ENCODE peak calls at places on chromosomes 11 and 22, in nine cellular contexts. One of them, this sample, is unnamed.

GRCh38 chr11:44418438-44418795 is 108.5 kb upstream of the ALX4 start:
- DNase-seq in endothelial cell: no peak
- DNase-seq in body of pancreas: no peak
- DNase-seq in mucosa of descending colon: no peak
- DNase-seq in progenitor cell of endocrine pancreas: no peak
- DNase-seq in GM10248: no peak
- DNase-seq in psoas muscle: no peak
- DNase-seq in CD8-positive, alpha-beta T cell: no peak
- DNase-seq in ascending aorta: no peak
- DNase-seq in this sample: no peak

GRCh38 chr11:1297011-1297575 is 12.3 kb downstream of the TOLLIP start:
- DNase-seq in ascending aorta: peak; percentile 46
- DNase-seq in mucosa of descending colon: no peak
- DNase-seq in progenitor cell of endocrine pancreas: no peak
- DNase-seq in CD8-positive, alpha-beta T cell: no peak
- DNase-seq in endothelial cell: no peak
- DNase-seq in body of pancreas: peak; percentile 15
- DNase-seq in psoas muscle: no peak
- DNase-seq in GM10248: no peak
- DNase-seq in this sample: no peak

GRCh38 chr11:26704249-26704648 is 17.6 kb downstream of the SLC5A12 start:
- DNase-seq in CD8-positive, alpha-beta T cell: no peak
- DNase-seq in body of pancreas: no peak
- DNase-seq in psoas muscle: no peak
- DNase-seq in GM10248: no peak
- DNase-seq in endothelial cell: no peak
- DNase-seq in mucosa of descending colon: no peak
- DNase-seq in progenitor cell of endocrine pancreas: no peak
- DNase-seq in ascending aorta: no peak
- DNase-seq in this sample: no peak

GRCh38 chr11:119029340-119030028 is 1.2 kb downstream of the SLC37A4 start:
- DNase-seq in body of pancreas: peak; percentile 85
- DNase-seq in CD8-positive, alpha-beta T cell: no peak
- DNase-seq in GM10248: peak; percentile 40
- DNase-seq in mucosa of descending colon: peak; percentile 71
- DNase-seq in ascending aorta: no peak
- DNase-seq in psoas muscle: peak; percentile 65
- DNase-seq in progenitor cell of endocrine pancreas: no peak
- DNase-seq in endothelial cell: no peak
- DNase-seq in this sample: no peak

GRCh38 chr22:46758098-46758497 is 4.4 kb upstream of the TBC1D22A start:
- DNase-seq in progenitor cell of endocrine pancreas: no peak
- DNase-seq in GM10248: no peak
- DNase-seq in CD8-positive, alpha-beta T cell: no peak
- DNase-seq in mucosa of descending colon: peak; percentile 16
- DNase-seq in body of pancreas: no peak
- DNase-seq in endothelial cell: no peak
- DNase-seq in ascending aorta: no peak
- DNase-seq in psoas muscle: no peak
- DNase-seq in this sample: no peak

GRCh38 chr22:37063436-37064420 is 12.2 kb downstream of the KCTD17 start:
- DNase-seq in endothelial cell: no peak
- DNase-seq in psoas muscle: no peak
- DNase-seq in body of pancreas: no peak
- DNase-seq in CD8-positive, alpha-beta T cell: peak; percentile 48
- DNase-seq in progenitor cell of endocrine pancreas: no peak
- DNase-seq in mucosa of descending colon: no peak
- DNase-seq in ascending aorta: no peak
- DNase-seq in GM10248: no peak
- DNase-seq in this sample: no peak

GRCh38 chr11:80241766-80242165 is 800.9 kb upstream of the TENM4 start:
- DNase-seq in CD8-positive, alpha-beta T cell: no peak
- DNase-seq in endothelial cell: no peak
- DNase-seq in psoas muscle: no peak
- DNase-seq in mucosa of descending colon: no peak
- DNase-seq in body of pancreas: no peak
- DNase-seq in progenitor cell of endocrine pancreas: no peak
- DNase-seq in ascending aorta: no peak
- DNase-seq in GM10248: no peak
- DNase-seq in this sample: no peak

GRCh38 chr22:38941488-38941987 is 15.9 kb upstream of the APOBEC3A start:
- DNase-seq in progenitor cell of endocrine pancreas: no peak
- DNase-seq in CD8-positive, alpha-beta T cell: no peak
- DNase-seq in body of pancreas: no peak
- DNase-seq in psoas muscle: no peak
- DNase-seq in ascending aorta: no peak
- DNase-seq in GM10248: peak; percentile 76
- DNase-seq in mucosa of descending colon: peak; percentile 48
- DNase-seq in endothelial cell: no peak
- DNase-seq in this sample: no peak

GRCh38 chr11:115459563-115459962 is 44.7 kb downstream of the CADM1 start:
- DNase-seq in endothelial cell: no peak
- DNase-seq in mucosa of descending colon: no peak
- DNase-seq in body of pancreas: no peak
- DNase-seq in GM10248: no peak
- DNase-seq in CD8-positive, alpha-beta T cell: no peak
- DNase-seq in progenitor cell of endocrine pancreas: no peak
- DNase-seq in psoas muscle: no peak
- DNase-seq in ascending aorta: no peak
- DNase-seq in this sample: no peak

GRCh38 chr22:20316217-20316843 is 3.5 kb downstream of the DGCR6L start:
- DNase-seq in GM10248: no peak
- DNase-seq in progenitor cell of endocrine pancreas: no peak
- DNase-seq in body of pancreas: peak; percentile 8
- DNase-seq in mucosa of descending colon: no peak
- DNase-seq in ascending aorta: peak; percentile 56
- DNase-seq in psoas muscle: no peak
- DNase-seq in endothelial cell: peak; percentile 3
- DNase-seq in CD8-positive, alpha-beta T cell: no peak
- DNase-seq in this sample: no peak

GRCh38 chr11:282171-282570 is 4.0 kb downstream of the NLRP6 start:
- DNase-seq in GM10248: no peak
- DNase-seq in psoas muscle: peak; percentile 37
- DNase-seq in progenitor cell of endocrine pancreas: no peak
- DNase-seq in CD8-positive, alpha-beta T cell: peak; percentile 16
- DNase-seq in body of pancreas: no peak
- DNase-seq in endothelial cell: no peak
- DNase-seq in mucosa of descending colon: no peak
- DNase-seq in ascending aorta: peak; percentile 61
- DNase-seq in this sample: no peak

GRCh38 chr11:46060013-46060412 is 61.2 kb downstream of the PHF21A start:
- DNase-seq in GM10248: no peak
- DNase-seq in CD8-positive, alpha-beta T cell: no peak
- DNase-seq in mucosa of descending colon: no peak
- DNase-seq in endothelial cell: no peak
- DNase-seq in ascending aorta: no peak
- DNase-seq in body of pancreas: no peak
- DNase-seq in progenitor cell of endocrine pancreas: no peak
- DNase-seq in psoas muscle: no peak
- DNase-seq in this sample: no peak

GRCh38 chr11:46065681-46066080 is 55.6 kb downstream of the PHF21A start:
- DNase-seq in progenitor cell of endocrine pancreas: no peak
- DNase-seq in GM10248: no peak
- DNase-seq in CD8-positive, alpha-beta T cell: no peak
- DNase-seq in ascending aorta: no peak
- DNase-seq in psoas muscle: no peak
- DNase-seq in mucosa of descending colon: no peak
- DNase-seq in body of pancreas: no peak
- DNase-seq in endothelial cell: no peak
- DNase-seq in this sample: no peak

GRCh38 chr11:46066335-46066734 is 54.9 kb downstream of the PHF21A start:
- DNase-seq in mucosa of descending colon: no peak
- DNase-seq in GM10248: no peak
- DNase-seq in psoas muscle: no peak
- DNase-seq in progenitor cell of endocrine pancreas: no peak
- DNase-seq in ascending aorta: no peak
- DNase-seq in CD8-positive, alpha-beta T cell: no peak
- DNase-seq in endothelial cell: no peak
- DNase-seq in body of pancreas: no peak
- DNase-seq in this sample: no peak

GRCh38 chr11:46063138-46063537 is 58.1 kb downstream of the PHF21A start:
- DNase-seq in progenitor cell of endocrine pancreas: no peak
- DNase-seq in ascending aorta: no peak
- DNase-seq in CD8-positive, alpha-beta T cell: no peak
- DNase-seq in mucosa of descending colon: no peak
- DNase-seq in GM10248: no peak
- DNase-seq in body of pancreas: no peak
- DNase-seq in psoas muscle: no peak
- DNase-seq in endothelial cell: no peak
- DNase-seq in this sample: no peak

DNA sequence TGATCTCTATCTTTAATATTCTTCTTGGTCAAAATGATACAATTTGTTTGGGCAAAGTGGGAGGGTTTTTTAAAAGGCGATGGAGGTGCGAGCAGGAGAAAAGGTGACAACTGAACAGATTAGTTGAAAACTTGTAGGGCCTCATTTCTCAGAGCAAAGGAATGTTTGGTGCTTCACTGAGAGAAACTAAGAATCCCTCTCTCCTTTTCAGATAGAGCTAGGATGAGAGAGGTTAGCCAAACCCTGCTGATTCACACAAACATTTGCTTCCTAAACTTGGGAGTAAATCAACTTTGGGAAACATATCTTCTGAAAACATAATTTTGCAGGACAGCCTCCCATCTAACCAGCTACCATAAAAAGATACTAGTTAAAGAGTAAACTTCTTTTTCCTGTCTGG is 57.0 kb downstream of the PHF21A start:
- DNase-seq in psoas muscle: no peak
- DNase-seq in body of pancreas: no peak
- DNase-seq in GM10248: no peak
- DNase-seq in progenitor cell of endocrine pancreas: no peak
- DNase-seq in mucosa of descending colon: no peak
- DNase-seq in endothelial cell: no peak
- DNase-seq in CD8-positive, alpha-beta T cell: no peak
- DNase-seq in ascending aorta: no peak
- DNase-seq in this sample: no peak
- TF ChIP-seq CTCF in psoas muscle: no peak
- TF ChIP-seq CTCF in body of pancreas: no peak
- TF ChIP-seq CTCF in GM10248: no peak
- TF ChIP-seq CTCF in progenitor cell of endocrine pancreas: no peak
- TF ChIP-seq CTCF in mucosa of descending colon: no peak
- TF ChIP-seq CTCF in endothelial cell: no peak
- TF ChIP-seq CTCF in CD8-positive, alpha-beta T cell: no peak
- TF ChIP-seq CTCF in ascending aorta: no peak
- TF ChIP-seq CTCF in this sample: no peak

GRCh38 chr11:93922830-93923229 is 72.4 kb upstream of the VSTM5 start:
- DNase-seq in ascending aorta: no peak
- DNase-seq in mucosa of descending colon: no peak
- DNase-seq in endothelial cell: no peak
- DNase-seq in progenitor cell of endocrine pancreas: no peak
- DNase-seq in psoas muscle: no peak
- DNase-seq in CD8-positive, alpha-beta T cell: no peak
- DNase-seq in GM10248: no peak
- DNase-seq in body of pancreas: no peak
- DNase-seq in this sample: no peak

GRCh38 chr11:93917673-93918072 is 67.3 kb upstream of the VSTM5 start:
- DNase-seq in CD8-positive, alpha-beta T cell: no peak
- DNase-seq in mucosa of descending colon: no peak
- DNase-seq in psoas muscle: no peak
- DNase-seq in ascending aorta: no peak
- DNase-seq in endothelial cell: no peak
- DNase-seq in GM10248: no peak
- DNase-seq in progenitor cell of endocrine pancreas: no peak
- DNase-seq in body of pancreas: no peak
- DNase-seq in this sample: no peak

DNA sequence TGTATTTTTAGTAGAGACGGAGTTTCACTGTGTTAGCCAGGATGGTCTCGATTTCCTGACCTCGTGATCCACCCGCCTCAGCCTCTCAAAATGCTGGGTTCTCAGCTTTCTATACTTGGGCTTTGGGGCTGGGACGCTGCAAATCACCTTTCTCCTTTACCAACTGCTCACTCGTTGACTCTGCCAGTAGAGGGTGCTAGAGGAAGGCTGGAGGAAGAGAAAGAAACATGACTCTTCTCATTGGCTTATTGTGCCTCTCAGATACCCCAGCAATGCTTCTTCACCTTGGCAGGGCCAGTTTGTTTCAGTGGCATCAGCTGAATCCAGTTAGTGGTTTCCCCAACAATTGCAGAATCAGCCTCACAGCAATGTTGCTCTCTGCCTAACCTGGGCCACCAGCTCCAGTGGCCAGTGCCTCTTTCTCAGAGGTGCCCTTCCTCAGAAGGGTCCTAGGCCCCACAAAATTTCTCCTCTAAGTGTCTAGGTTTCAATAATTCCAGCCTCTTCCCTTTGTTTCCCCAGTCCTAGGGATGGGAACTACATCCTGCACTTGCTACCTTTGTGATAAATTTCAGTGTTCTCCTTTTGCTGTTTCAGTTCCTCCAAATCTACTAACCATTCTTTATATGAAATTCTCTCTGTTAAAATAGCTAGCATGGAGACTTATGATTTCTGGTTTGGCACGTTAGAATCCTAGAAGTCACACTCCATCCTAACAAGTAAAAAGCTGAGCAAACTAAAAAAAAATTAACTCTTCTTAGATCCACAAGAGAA is 71.5 kb upstream of the VSTM5 start:
- DNase-seq in psoas muscle: no peak
- DNase-seq in progenitor cell of endocrine pancreas: peak; percentile 17
- DNase-seq in body of pancreas: peak; percentile 63
- DNase-seq in endothelial cell: peak; percentile 64
- DNase-seq in mucosa of descending colon: no peak
- DNase-seq in ascending aorta: no peak
- DNase-seq in CD8-positive, alpha-beta T cell: no peak
- DNase-seq in GM10248: peak; percentile 57
- DNase-seq in this sample: peak; percentile 40
- TF ChIP-seq CTCF in psoas muscle: peak; percentile 5
- TF ChIP-seq CTCF in progenitor cell of endocrine pancreas: peak; percentile 71
- TF ChIP-seq CTCF in body of pancreas: peak; percentile 43
- TF ChIP-seq CTCF in endothelial cell: peak; percentile 52
- TF ChIP-seq CTCF in mucosa of descending colon: no peak
- TF ChIP-seq CTCF in ascending aorta: no peak
- TF ChIP-seq CTCF in CD8-positive, alpha-beta T cell: no peak
- TF ChIP-seq CTCF in GM10248: peak; percentile 43
- TF ChIP-seq CTCF in this sample: peak; percentile 68

GRCh38 chr11:73929388-73929787 is 21.4 kb upstream of the DNAJB13 start:
- DNase-seq in ascending aorta: no peak
- DNase-seq in endothelial cell: no peak
- DNase-seq in progenitor cell of endocrine pancreas: no peak
- DNase-seq in CD8-positive, alpha-beta T cell: no peak
- DNase-seq in body of pancreas: no peak
- DNase-seq in mucosa of descending colon: no peak
- DNase-seq in psoas muscle: no peak
- DNase-seq in GM10248: no peak
- DNase-seq in this sample: no peak

GRCh38 chr11:73931951-73932350 is 18.9 kb upstream of the DNAJB13 start:
- DNase-seq in body of pancreas: no peak
- DNase-seq in psoas muscle: no peak
- DNase-seq in ascending aorta: no peak
- DNase-seq in CD8-positive, alpha-beta T cell: no peak
- DNase-seq in endothelial cell: no peak
- DNase-seq in mucosa of descending colon: no peak
- DNase-seq in GM10248: no peak
- DNase-seq in progenitor cell of endocrine pancreas: no peak
- DNase-seq in this sample: no peak

GRCh38 chr11:73931039-73931645 is 19.7 kb upstream of the DNAJB13 start:
- DNase-seq in GM10248: peak; percentile 39
- DNase-seq in progenitor cell of endocrine pancreas: no peak
- DNase-seq in psoas muscle: no peak
- DNase-seq in body of pancreas: no peak
- DNase-seq in CD8-positive, alpha-beta T cell: no peak
- DNase-seq in mucosa of descending colon: no peak
- DNase-seq in ascending aorta: no peak
- DNase-seq in endothelial cell: peak; percentile 31
- DNase-seq in this sample: peak; percentile 12
- TF ChIP-seq CTCF in GM10248: no peak
- TF ChIP-seq CTCF in progenitor cell of endocrine pancreas: peak; percentile 49
- TF ChIP-seq CTCF in psoas muscle: peak; percentile 5
- TF ChIP-seq CTCF in body of pancreas: no peak
- TF ChIP-seq CTCF in CD8-positive, alpha-beta T cell: no peak
- TF ChIP-seq CTCF in mucosa of descending colon: no peak
- TF ChIP-seq CTCF in ascending aorta: no peak
- TF ChIP-seq CTCF in endothelial cell: peak; percentile 21
- TF ChIP-seq CTCF in this sample: peak; percentile 54

GRCh38 chr11:10893713-10894112 is 35.9 kb upstream of the ZBED5 start:
- DNase-seq in body of pancreas: no peak
- DNase-seq in ascending aorta: no peak
- DNase-seq in mucosa of descending colon: no peak
- DNase-seq in endothelial cell: no peak
- DNase-seq in progenitor cell of endocrine pancreas: no peak
- DNase-seq in psoas muscle: no peak
- DNase-seq in GM10248: no peak
- DNase-seq in CD8-positive, alpha-beta T cell: no peak
- DNase-seq in this sample: no peak
- TF ChIP-seq CTCF in body of pancreas: no peak
- TF ChIP-seq CTCF in ascending aorta: peak; percentile 37
- TF ChIP-seq CTCF in mucosa of descending colon: peak; percentile 10
- TF ChIP-seq CTCF in endothelial cell: no peak
- TF ChIP-seq CTCF in progenitor cell of endocrine pancreas: no peak
- TF ChIP-seq CTCF in psoas muscle: peak; percentile 35
- TF ChIP-seq CTCF in GM10248: no peak
- TF ChIP-seq CTCF in CD8-positive, alpha-beta T cell: no peak
- TF ChIP-seq CTCF in this sample: no peak